ENCODE peak calls at places on chromosomes 12 and 14, in eight cellular contexts. Z, U, O, S, B, V, C and G are unnamed samples.

GRCh38 chr12:130097798-130098255 is 64.4 kb upstream of the FZD10 start:
- DNase-seq in B (no peak), Z (peak; percentile 42), C (no peak), O (no peak), V (no peak), S (no peak), U (no peak), G (no peak)

GRCh38 chr12:30166416-30166815 is 382.7 kb upstream of the TMTC1 start:
- DNase-seq in O (no peak), Z (no peak), U (no peak), C (no peak), V (no peak), S (peak; percentile 45), B (no peak), G (no peak)

GRCh38 chr12:96979532-96979931 is 72.5 kb downstream of the NEDD1 start:
- DNase-seq in O (no peak), Z (no peak), B (no peak), S (no peak), V (no peak), C (no peak), U (no peak), G (no peak)

GRCh38 chr14:105931808-105932483 is 405.6 kb downstream of the TMEM121 start:
- DNase-seq in B (no peak), V (no peak), S (no peak), Z (no peak), C (peak; percentile 9), U (no peak), O (no peak), G (no peak)

GRCh38 chr14:68716698-68717097 is 76.2 kb downstream of the ZFP36L1 start:
- DNase-seq in C (peak; percentile 60), U (no peak), O (no peak), S (no peak), B (no peak), Z (peak; percentile 63), V (peak; percentile 55), G (no peak)

GRCh38 chr12:79454338-79454777 is 236.4 kb downstream of the PAWR start:
- DNase-seq in O (peak; percentile 78), Z (peak; percentile 45), V (no peak), S (peak; percentile 38), B (no peak), U (no peak), C (no peak), G (no peak)

GRCh38 chr14:75088566-75089373 is 19.3 kb downstream of the ZC2HC1C start:
- DNase-seq in O (peak; percentile 65), B (no peak), Z (peak; percentile 86), V (peak; percentile 72), U (no peak), C (peak; percentile 37), S (peak; percentile 71), G (peak; percentile 17)

GRCh38 chr14:76810953-76811400 is 1.7 kb downstream of the ANGEL1 start:
- DNase-seq in U (no peak), O (peak; percentile 34), V (peak; percentile 35), B (no peak), C (no peak), Z (peak; percentile 44), S (peak; percentile 60), G (no peak)

GRCh38 chr14:50225974-50226297 is 5.4 kb downstream of the SOS2 start:
- DNase-seq in S (no peak), C (no peak), Z (no peak), O (no peak), V (no peak), U (no peak), B (no peak), G (no peak)

DNA sequence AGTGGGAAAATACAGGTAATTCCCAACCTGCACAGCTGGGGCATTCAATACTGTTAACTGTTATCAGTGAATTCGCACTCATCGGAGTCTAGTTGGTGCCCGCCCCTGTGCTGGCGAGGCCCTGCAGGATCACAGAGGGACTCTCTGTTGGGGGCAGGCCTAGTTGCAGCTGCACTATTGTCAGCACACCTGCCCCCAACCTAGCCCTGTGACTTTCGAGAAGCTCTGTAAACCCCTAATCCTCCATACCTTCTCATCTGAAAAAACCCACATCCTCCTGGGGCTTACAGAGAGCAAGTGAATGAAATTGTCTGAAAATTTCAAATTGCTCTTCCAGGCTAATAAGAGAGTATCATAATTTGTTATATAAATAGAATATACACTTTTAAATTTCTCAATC is 132.2 kb upstream of the NUDT4 start:
- DNase-seq in S (no peak), O (no peak), U (no peak), C (no peak), V (no peak), Z (no peak), B (no peak), G (no peak)
- H3K36me3 ChIP-seq in S (no peaks in the 10 kb centered on the region), O (no peaks in the 10 kb centered on the region), U (no peaks in the 10 kb centered on the region), C (no peaks in the 10 kb centered on the region), V (no peaks in the 10 kb centered on the region), Z (no peaks in the 10 kb centered on the region), B (no peaks in the 10 kb centered on the region), G (no peaks in the 10 kb centered on the region)

DNA sequence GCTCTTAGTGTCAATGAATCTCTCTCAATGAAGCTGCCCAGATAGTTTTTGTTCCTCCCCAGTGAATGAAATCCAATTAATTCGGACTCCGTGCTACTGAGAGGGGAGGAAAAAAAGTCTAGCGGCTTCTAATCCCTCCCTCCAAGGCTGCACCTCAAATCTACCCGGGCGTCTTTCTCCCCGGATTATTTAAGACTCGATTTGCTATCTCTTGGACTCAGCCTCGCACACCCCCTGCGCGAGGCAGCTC is 134 bp downstream of the DUSP6 start:
- DNase-seq in B (no peak), Z (no peak), O (no peak), S (no peak), V (no peak), C (no peak), U (no peak), G (no peak)
- H3K4me1 ChIP-seq in B (peaks cover 37% of the 10 kb centered on the region), Z (peaks cover 19% of the 10 kb centered on the region), O (peaks cover 8% of the 10 kb centered on the region), S (peaks cover 39% of the 10 kb centered on the region), V (peaks cover 17% of the 10 kb centered on the region), C (peaks cover 65% of the 10 kb centered on the region), U (peaks cover 3% of the 10 kb centered on the region), G (peaks cover 53% of the 10 kb centered on the region)

GRCh38 chr12:131916306-131917138 is 12.6 kb upstream of the PUS1 start:
- DNase-seq in O (no peak), Z (no peak), S (no peak), V (no peak), B (no peak), U (no peak), C (no peak), G (no peak)
- TF ChIP-seq CTCF in O (no peak), Z (no peak), S (no peak), V (no peak), B (no peak), U (no peak), C (no peak), G (no peak)

DNA sequence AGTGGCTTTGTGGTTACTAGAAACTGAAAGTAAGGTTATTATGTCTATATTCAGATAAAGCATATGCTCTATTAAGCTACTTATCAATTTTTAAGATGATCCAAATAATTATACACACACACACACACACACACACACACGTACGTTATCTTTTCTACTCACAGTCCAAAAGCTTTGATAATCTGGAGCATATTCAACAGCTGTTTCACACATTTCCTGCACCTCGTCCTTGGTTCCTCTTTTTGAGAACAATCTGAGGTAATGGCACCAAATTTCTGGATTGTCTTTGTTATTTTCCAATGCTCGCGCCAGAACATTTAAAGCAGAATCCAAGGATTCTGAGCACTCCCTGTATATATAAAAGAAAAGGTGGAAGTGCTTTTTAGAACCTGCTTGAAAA is 37.5 kb downstream of the ZFC3H1 start:
- DNase-seq in S (peak; percentile 31), O (no peak), Z (no peak), V (no peak), C (no peak), B (no peak), U (no peak), G (no peak)
- H3K36me3 ChIP-seq in S (peaks cover 89% of the 10 kb centered on the region), O (peaks cover 44% of the 10 kb centered on the region), Z (no peaks in the 10 kb centered on the region), V (peaks cover 15% of the 10 kb centered on the region), C (peaks cover 100% of the 10 kb centered on the region), B (peaks cover 100% of the 10 kb centered on the region), U (no peaks in the 10 kb centered on the region), G (peaks cover 40% of the 10 kb centered on the region)

GRCh38 chr12:42473130-42473529 is 116.4 kb downstream of the PRICKLE1 start:
- DNase-seq in S (peak; percentile 57), B (no peak), U (no peak), O (peak; percentile 84), C (no peak), V (no peak), Z (no peak), G (no peak)
- H3K4me1 ChIP-seq in S (peaks cover 42% of the 10 kb centered on the region), B (peaks cover 21% of the 10 kb centered on the region), U (peaks cover 3% of the 10 kb centered on the region), O (peaks cover 15% of the 10 kb centered on the region), C (peaks cover 29% of the 10 kb centered on the region), V (no peaks in the 10 kb centered on the region), Z (peaks cover 22% of the 10 kb centered on the region), G (peaks cover 11% of the 10 kb centered on the region)